ENCODE peak calls at places on chromosomes 11 and 22, in five cellular contexts. U, R, Q, E and I are unnamed samples.

GRCh38 chr11:103047837-103048236 is 44.1 kb downstream of the DCUN1D5 start:
- DNase-seq in U (no peak), R (no peak), Q (no peak), E (peak; percentile 4), I (no peak)

GRCh38 chr11:110091995-110092576 is 1.1 kb upstream of the ZC3H12C start:
- DNase-seq in U (peak; percentile 21), R (no peak), Q (peak; percentile 43), E (peak; percentile 29), I (no peak)

GRCh38 chr22:35311551-35311999 is 11.9 kb downstream of the TOM1 start:
- DNase-seq in U (no peak), R (peak; percentile 8), Q (no peak), E (no peak), I (no peak)

GRCh38 chr11:47518212-47518959 is 34.5 kb downstream of the CELF1 start:
- DNase-seq in U (no peak), R (no peak), Q (no peak), E (no peak), I (no peak)

GRCh38 chr22:27572267-27572666 is 229.3 kb downstream of the MN1 start:
- DNase-seq in U (no peak), R (no peak), Q (no peak), E (no peak), I (no peak)

GRCh38 chr11:74318241-74318932 is 6.9 kb upstream of the P4HA3 start:
- DNase-seq in U (no peak), R (no peak), Q (peak; percentile 14), E (peak; percentile 14), I (no peak)

GRCh38 chr22:32355760-32356159 is 1.9 kb upstream of the RFPL3 start:
- DNase-seq in U (peak; percentile 24), R (no peak), Q (no peak), E (no peak), I (no peak)

GRCh38 chr11:32071811-32072210 is 19.1 kb upstream of the RCN1 start:
- DNase-seq in U (peak; percentile 36), R (no peak), Q (peak; percentile 46), E (peak; percentile 18), I (no peak)

GRCh38 chr11:121539000-121539399 is 86.2 kb upstream of the SORL1-AS1 start:
- DNase-seq in U (no peak), R (no peak), Q (no peak), E (no peak), I (no peak)

GRCh38 chr22:37906364-37907008 is 389 bp downstream of the MICALL1 start:
- DNase-seq in U (no peak), R (no peak), Q (no peak), E (no peak), I (no peak)
- TF ChIP-seq CTCF in U (no peak), R (no peak), Q (no peak), E (no peak), I (no peak)

GRCh38 chr22:40434745-40435144 is 64.4 kb downstream of the SGSM3 start:
- DNase-seq in U (no peak), R (no peak), Q (no peak), E (no peak), I (no peak)

GRCh38 chr22:40432625-40433024 is 62.2 kb downstream of the SGSM3 start:
- DNase-seq in U (no peak), R (no peak), Q (no peak), E (no peak), I (no peak)

GRCh38 chr22:40432167-40432566 is 61.8 kb downstream of the SGSM3 start:
- DNase-seq in U (no peak), R (no peak), Q (no peak), E (no peak), I (no peak)

GRCh38 chr22:40434101-40434500 is 63.7 kb downstream of the SGSM3 start:
- DNase-seq in U (no peak), R (no peak), Q (no peak), E (no peak), I (no peak)

GRCh38 chr22:40436460-40437431 is 66.4 kb downstream of the SGSM3 start:
- DNase-seq in U (no peak), R (no peak), Q (peak; percentile 80), E (peak; percentile 73), I (no peak)
- H3K27ac ChIP-seq in U (no peak overlapping the region), R (peak overlapping the region; percentile 20), Q (peak overlapping the region; percentile 65), E (no peak overlapping the region), I (no peak overlapping the region)

DNA sequence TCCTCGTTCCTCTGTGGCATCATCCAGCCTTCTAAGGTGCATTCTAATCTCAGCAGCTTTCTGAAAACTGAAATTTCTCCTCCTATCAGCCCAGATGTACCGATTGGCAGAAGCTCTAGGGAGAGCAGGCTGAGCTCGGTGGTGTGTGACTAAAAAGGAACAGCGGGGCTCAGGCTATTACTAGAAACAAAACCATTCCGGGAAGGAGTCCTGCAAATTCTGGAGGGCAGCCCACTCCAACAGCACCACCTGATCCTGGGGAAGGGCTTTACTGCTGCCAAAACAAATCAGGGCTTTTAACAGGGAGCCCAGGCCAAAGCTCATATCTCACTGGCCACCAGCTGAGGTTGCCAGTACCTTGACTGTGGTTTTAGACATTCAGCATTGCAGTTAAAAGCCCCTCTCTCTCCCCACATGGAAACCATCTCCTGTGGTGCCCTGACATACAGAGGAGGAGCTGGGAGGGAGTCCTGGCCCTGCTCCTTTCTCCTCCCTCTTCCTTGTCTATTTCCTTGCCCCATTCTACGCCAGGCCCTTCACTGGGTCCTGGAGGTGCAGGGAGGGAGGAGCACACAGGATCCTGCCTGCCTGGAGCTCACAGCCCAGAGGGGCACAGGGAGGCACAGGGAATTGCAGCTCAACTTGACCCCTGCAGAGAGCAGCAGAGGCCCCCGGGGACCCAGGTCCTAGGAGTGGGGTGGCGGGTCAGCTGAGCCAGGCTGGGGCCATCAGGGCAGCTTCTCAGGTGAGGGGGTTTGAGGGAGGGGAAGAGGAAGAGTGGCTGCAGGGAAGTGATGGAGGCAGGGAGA is 889 bp downstream of the PLAAT4 start:
- DNase-seq in U (no peak), R (peak; percentile 66), Q (peak; percentile 68), E (peak; percentile 65), I (peak; percentile 69)
- H3K4me3 ChIP-seq in U (no peak overlapping the region), R (peak overlapping the region; percentile 46), Q (peak overlapping the region; percentile 57), E (no peak overlapping the region), I (peak overlapping the region; percentile 53)

GRCh38 chr11:90294091-90294490 is 71.2 kb upstream of the CHORDC1 start:
- DNase-seq in U (no peak), R (no peak), Q (no peak), E (no peak), I (no peak)

GRCh38 chr11:90286640-90287039 is 63.8 kb upstream of the CHORDC1 start:
- DNase-seq in U (no peak), R (no peak), Q (no peak), E (no peak), I (no peak)

DNA sequence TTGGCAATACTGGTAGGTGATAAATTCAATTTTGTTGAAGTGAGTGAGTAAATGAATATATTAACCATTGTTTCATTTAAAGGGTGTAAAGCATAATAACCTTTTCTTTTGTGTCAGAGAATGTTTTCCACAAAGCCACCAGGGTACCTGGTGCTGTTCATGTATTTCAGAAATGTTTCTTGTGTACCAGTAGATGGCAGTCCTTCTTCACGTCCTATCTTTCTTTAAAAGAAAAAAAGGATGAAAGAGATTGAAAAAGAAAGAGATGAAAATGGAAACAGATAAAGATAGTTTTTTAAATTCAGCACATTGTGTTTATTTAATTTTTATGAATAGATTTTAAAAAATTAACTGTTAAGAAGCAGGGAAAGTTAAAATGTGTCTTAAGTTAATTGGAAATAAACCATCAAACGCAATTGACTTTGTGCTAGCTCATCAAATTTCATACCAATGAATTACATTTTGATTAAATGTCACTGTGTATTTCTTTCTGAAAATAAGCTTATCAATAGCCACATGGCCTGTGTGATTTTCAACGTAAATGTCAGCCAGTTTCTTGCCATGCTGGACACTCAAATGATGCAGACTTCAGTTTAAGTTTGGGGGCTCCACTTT is 65.5 kb upstream of the CHORDC1 start:
- DNase-seq in U (no peak), R (no peak), Q (peak; percentile 38), E (no peak), I (no peak)
- TF ChIP-seq CTCF in U (peak; percentile 42), R (no peak), Q (no peak), E (peak; percentile 63), I (peak; percentile 67)

GRCh38 chr11:130673698-130674097 is 225.3 kb downstream of the ADAMTS15 start:
- DNase-seq in U (no peak), R (no peak), Q (no peak), E (no peak), I (no peak)

GRCh38 chr11:130677486-130678153 is 229.2 kb downstream of the ADAMTS15 start:
- DNase-seq in U (no peak), R (peak; percentile 35), Q (peak; percentile 58), E (no peak), I (no peak)

GRCh38 chr11:130674686-130675085 is 226.2 kb downstream of the ADAMTS15 start:
- DNase-seq in U (no peak), R (no peak), Q (no peak), E (no peak), I (no peak)

GRCh38 chr11:130675917-130676316 is 227.5 kb downstream of the ADAMTS15 start:
- DNase-seq in U (no peak), R (no peak), Q (no peak), E (no peak), I (no peak)

GRCh38 chr11:130675456-130675855 is 227.0 kb downstream of the ADAMTS15 start:
- DNase-seq in U (peak; percentile 42), R (peak; percentile 41), Q (peak; percentile 51), E (peak; percentile 30), I (no peak)
- H3K27ac ChIP-seq in U (no peak overlapping the region), R (no peak overlapping the region), Q (peak overlapping the region; percentile 77), E (no peak overlapping the region), I (no peak overlapping the region)

DNA sequence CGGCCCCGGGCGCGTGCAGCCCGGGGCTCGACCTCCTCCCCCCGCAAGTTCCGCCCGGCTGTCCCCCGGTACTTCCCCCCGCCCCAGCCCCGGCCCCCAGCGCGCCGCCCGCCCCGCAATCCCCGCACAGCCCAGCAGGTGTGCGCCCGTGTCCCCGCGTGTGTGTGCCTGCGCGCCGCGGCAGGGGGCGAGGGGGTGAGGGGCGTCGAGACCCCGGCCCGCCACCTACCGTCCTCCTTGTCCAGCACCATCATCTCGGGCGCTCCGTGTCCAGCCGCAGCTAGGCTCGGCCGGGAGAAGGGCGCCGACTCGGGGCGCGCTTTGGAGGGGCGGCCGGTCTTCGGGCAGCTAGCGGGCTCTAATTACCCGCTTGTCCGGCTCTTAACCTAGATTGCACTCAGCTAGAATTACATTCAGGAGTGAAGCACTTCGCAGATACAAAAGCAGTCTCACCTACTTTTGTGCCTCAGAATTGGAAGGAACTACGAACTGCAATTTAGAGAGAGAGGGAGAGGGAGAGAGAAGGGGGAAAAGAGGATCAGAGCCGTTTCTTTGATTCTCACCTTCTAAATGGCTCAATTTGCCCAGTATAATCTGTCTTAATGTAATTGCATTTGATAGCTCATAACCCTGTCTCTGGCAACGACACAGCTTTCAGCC is 439 bp downstream of the LMO1 start:
- DNase-seq in U (peak; percentile 35), R (no peak), Q (peak; percentile 25), E (no peak), I (peak; percentile 35)
- H3K4me3 ChIP-seq in U (peak overlapping the region; percentile 84), R (peak overlapping the region; percentile 58), Q (peak overlapping the region; percentile 4), E (no peak overlapping the region), I (peak overlapping the region; percentile 29)